ENCODE peak calls at places on chromosome 21, in four cellular contexts. T is BE2C, J is aorta, W is right cardiac atrium. X is an unnamed sample. For H3K4me1, the result is how much of the 10 kb centered on the place peaks cover.

GRCh38 chr21:45445369-45445768 is 40.4 kb downstream of the COL18A1 start:
- DNase-seq in T (no peak), W (no peak), J (no peak), X (no peak)

GRCh38 chr21:28540514-28540913 is 452.2 kb downstream of the LTN1 start:
- DNase-seq in J (no peak), W (no peak), T (no peak), X (no peak)

GRCh38 chr21:45538381-45539045 is 3.7 kb downstream of the SLC19A1 start:
- DNase-seq in T (peak), J (peak), W (peak), X (no peak)

GRCh38 chr21:17387030-17387617 is 125.7 kb upstream of the CXADR start:
- DNase-seq in T (peak), W (no peak), J (no peak), X (peak)

GRCh38 chr21:46114963-46115362 is 17.1 kb downstream of the COL6A2 start:
- DNase-seq in W (peak), J (peak), T (peak), X (no peak)

GRCh38 chr21:27155130-27155500 is 188.2 kb upstream of the ADAMTS5 start:
- DNase-seq in W (no peak), T (no peak), J (no peak), X (no peak)

GRCh38 chr21:45768011-45768740 is 124.7 kb downstream of the PCBP3 start:
- DNase-seq in J (no peak), T (no peak), W (no peak), X (no peak)

GRCh38 chr21:23949493-23949892 is 1657.8 kb downstream of the MRPL39 start:
- DNase-seq in J (no peak), W (no peak), T (no peak), X (no peak)

GRCh38 chr21:45328198-45329087 is 40.7 kb upstream of the POFUT2 start:
- DNase-seq in T (peak), J (no peak), W (peak), X (no peak)

GRCh38 chr21:16571594-16571993 is 841.8 kb downstream of the USP25 start:
- DNase-seq in J (no peak), W (no peak), T (no peak), X (no peak)

GRCh38 chr21:45979141-45979631 is 2.4 kb upstream of the COL6A1 start:
- DNase-seq in T (peak), W (peak), J (peak), X (no peak)

GRCh38 chr21:18743523-18743922 is 339.9 kb upstream of the TMPRSS15 start:
- DNase-seq in J (no peak), T (no peak), W (no peak), X (no peak)

GRCh38 chr21:29104239-29104708 is 26.2 kb upstream of the MAP3K7CL start:
- DNase-seq in J (no peak), T (no peak), W (no peak), X (no peak)

GRCh38 chr21:44958471-44959191 is 18.8 kb downstream of the SLX9 start:
- DNase-seq in J (peak), T (no peak), W (peak), X (no peak)

GRCh38 chr21:17925900-17926299 is 106.7 kb upstream of the C21orf91 start:
- DNase-seq in J (no peak), W (no peak), T (peak), X (no peak)

GRCh38 chr21:26115346-26115745 is 55.2 kb downstream of the APP start:
- DNase-seq in J (no peak), T (peak), W (peak), X (no peak)

GRCh38 chr21:17925000-17925610 is 105.9 kb upstream of the C21orf91 start:
- DNase-seq in J (no peak), W (no peak), T (peak), X (peak)

GRCh38 chr21:46122241-46122671 is 24.3 kb downstream of the COL6A2 start:
- DNase-seq in W (peak), J (peak), T (no peak), X (no peak)

GRCh38 chr21:43365611-43366426 is 61.1 kb downstream of the SIK1 start:
- DNase-seq in T (no peak), W (peak), J (no peak), X (no peak)

GRCh38 chr21:43367859-43368258 is 59.1 kb downstream of the SIK1 start:
- DNase-seq in J (no peak), W (no peak), T (no peak), X (no peak)

GRCh38 chr21:43368685-43369084 is 58.2 kb downstream of the SIK1 start:
- DNase-seq in J (no peak), T (no peak), W (peak), X (peak)

GRCh38 chr21:43366656-43367055 is 60.3 kb downstream of the SIK1 start:
- DNase-seq in W (peak), T (no peak), J (no peak), X (peak)

GRCh38 chr21:43367296-43367695 is 59.6 kb downstream of the SIK1 start:
- DNase-seq in W (peak), T (peak), J (no peak), X (no peak)
- H3K4me1 ChIP-seq in W (under half), T (half or more), J (under half), X (under half)

DNA sequence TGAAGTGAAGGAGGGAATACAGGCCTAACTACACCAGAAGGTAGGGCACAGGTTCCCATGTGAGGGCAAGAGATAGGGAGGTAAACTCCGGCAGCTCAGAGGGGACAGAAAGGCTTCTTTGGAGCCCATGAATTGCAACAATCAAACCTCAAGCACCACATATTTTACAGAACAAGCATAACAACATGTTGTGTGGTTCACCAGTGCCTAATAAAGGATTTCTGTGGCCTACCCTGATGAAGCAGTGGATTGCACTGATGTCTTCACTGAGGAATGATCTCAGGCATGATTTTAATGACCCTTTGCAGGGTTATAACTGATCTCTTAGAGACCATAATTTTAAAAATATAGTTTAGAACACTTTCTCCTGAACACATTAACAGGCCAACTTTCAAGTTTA is 77.4 kb downstream of the RUNX1 start:
- DNase-seq in W (no peak), J (no peak), T (no peak), X (no peak)
- H3K4me1 ChIP-seq in W (under half), J (under half), T (under half), X (half or more)

GRCh38 chr21:39661121-39661520 is 48.4 kb downstream of the B3GALT5 start:
- DNase-seq in W (no peak), T (no peak), J (no peak), X (no peak)

GRCh38 chr21:39660191-39660590 is 47.5 kb downstream of the B3GALT5 start:
- DNase-seq in W (peak), T (peak), J (no peak), X (no peak)

GRCh38 chr21:39660596-39660995 is 47.9 kb downstream of the B3GALT5 start:
- DNase-seq in W (peak), T (no peak), J (peak), X (no peak)

GRCh38 chr21:39658066-39658465 is 45.3 kb downstream of the B3GALT5 start:
- DNase-seq in T (no peak), J (no peak), W (no peak), X (no peak)

DNA sequence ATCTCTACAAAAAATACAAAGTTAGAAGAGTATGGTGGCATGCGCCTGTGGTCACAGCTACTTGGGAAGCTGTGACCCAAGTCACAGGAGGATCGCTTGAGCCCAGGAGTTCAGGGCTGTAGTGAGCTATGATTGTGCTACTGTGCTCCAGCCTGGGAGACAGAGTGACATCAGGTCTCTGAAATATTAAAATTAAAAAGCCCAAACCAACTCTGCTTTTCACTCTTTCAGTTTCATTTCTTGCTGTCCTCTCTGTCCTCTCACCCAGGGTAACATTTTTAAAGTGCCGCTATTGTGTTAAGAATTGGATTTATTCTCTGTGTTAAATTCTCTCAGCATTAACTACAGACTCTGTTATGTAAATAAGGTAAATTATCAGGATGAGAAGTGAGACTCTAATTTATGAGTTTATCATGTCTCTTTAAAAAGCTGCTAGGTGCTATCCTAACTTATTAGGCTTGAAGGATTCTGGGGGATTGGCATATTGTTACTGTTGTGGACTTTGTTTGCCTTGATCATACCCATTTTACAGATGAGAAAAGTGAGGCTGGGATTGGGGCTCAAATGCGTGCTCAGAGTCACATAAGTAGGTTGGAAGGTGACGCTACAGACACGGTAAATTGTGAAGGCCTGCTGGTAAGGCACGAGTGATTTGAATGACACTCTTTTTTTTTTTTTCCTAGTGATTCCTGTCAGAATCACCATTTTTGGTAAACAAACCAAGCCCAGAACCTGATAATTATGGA is 46.5 kb downstream of the B3GALT5 start:
- DNase-seq in J (no peak), T (no peak), W (no peak), X (no peak)
- H3K4me1 ChIP-seq in J (under half), T (under half), W (under half), X (under half)

DNA sequence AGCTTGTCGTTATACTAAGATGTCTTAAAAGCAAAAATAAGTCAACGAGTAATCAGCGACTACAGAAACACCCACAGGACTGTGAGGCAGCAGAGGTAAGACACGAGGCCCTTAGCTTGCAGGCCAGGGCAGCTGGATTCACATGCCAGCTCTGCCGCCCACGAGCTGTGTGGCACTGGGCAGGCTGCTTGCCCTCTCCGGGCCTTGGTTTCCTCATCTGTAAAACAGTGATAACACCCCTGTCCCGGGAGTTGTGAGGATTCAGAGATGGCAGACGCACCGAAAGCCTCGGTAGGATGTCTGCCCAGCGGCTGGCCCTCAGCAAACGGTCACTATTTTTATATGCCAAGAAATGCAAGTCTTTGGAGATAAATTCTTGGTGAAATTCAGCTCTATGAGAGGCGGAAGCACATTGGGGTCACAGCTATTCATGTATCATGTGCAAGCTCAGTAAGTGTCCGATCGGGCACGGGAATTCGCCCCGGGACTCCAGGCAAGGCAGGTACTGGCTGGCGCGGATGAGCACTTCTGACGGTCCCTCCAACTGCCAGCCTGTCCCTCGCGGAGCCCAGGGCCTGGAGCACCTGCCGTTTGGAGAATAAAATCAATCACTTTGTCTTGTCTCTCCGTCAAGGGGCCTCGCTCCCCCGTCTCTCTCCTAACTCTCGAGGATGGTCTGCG is 1.1 kb downstream of the C2CD2 start:
- DNase-seq in W (no peak), J (peak), T (no peak), X (no peak)
- H3K4me1 ChIP-seq in W (under half), J (under half), T (under half), X (under half)

GRCh38 chr21:31351973-31352372 is 7.9 kb upstream of the TIAM1 start:
- DNase-seq in T (no peak), W (no peak), J (no peak), X (no peak)
- H3K4me1 ChIP-seq in T (under half), W (under half), J (under half), X (half or more)

DNA sequence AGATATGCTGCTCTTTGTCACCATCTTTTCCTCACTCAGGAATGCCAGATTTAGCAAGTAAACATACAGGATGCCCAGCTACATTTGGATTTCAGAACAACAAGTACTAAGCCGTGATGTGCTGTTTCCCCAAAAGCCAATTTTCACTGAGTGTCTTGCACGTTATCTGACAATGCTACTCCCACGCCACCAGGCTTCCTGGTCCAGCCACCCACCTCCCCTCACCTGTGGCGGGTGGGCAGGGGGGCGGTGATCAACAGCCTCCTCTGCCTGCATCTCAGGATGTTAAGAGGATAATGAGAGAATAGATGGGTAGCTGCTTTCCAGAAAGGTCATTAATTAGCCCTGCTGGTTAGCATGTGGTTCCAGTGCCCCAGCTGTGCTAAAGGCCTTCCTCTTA is 69.5 kb upstream of the OLIG2 start:
- DNase-seq in T (no peak), J (no peak), W (no peak), X (no peak)
- H3K4me1 ChIP-seq in T (under half), J (under half), W (under half), X (under half)

GRCh38 chr21:14074177-14074576 is 136.6 kb downstream of the LIPI start:
- DNase-seq in W (no peak), T (no peak), J (no peak), X (no peak)
- H3K4me1 ChIP-seq in W (under half), T (under half), J (under half), X (under half)

GRCh38 chr21:36749935-36750578 is 51.1 kb downstream of the SIM2 start:
- DNase-seq in J (no peak), W (no peak), T (no peak), X (no peak)

GRCh38 chr21:36753556-36753955 is 54.6 kb downstream of the SIM2 start:
- DNase-seq in J (no peak), W (no peak), T (no peak), X (no peak)

GRCh38 chr21:36747815-36748381 is 49.0 kb downstream of the SIM2 start:
- DNase-seq in J (no peak), T (peak), W (peak), X (no peak)

GRCh38 chr21:36751383-36751782 is 52.5 kb downstream of the SIM2 start:
- DNase-seq in W (no peak), J (no peak), T (no peak), X (no peak)

GRCh38 chr21:36750579-36750959 is 51.7 kb downstream of the SIM2 start:
- DNase-seq in T (no peak), W (no peak), J (no peak), X (no peak)
- H3K4me1 ChIP-seq in T (under half), W (under half), J (under half), X (under half)